ENCODE peak calls at places on chromosomes 4 and X, in six cellular contexts. P is T-helper 17 cell, J is AG10803, X is NCI-H774, A is upper lobe of right lung, F is COLO829. R is an unnamed sample.

GRCh38 chrX:45845142-45845541 is 644.5 kb upstream of the DIPK2B start:
- DNase-seq in P (no peak), J (no peak), A (no peak), F (no peak), X (no peak), R (no peak)

GRCh38 chr4:156475322-156475721 is 496.3 kb downstream of the PDGFC start:
- DNase-seq in P (no peak), F (peak), X (no peak), J (peak), A (no peak), R (peak)

GRCh38 chrX:115571712-115572111 is 10.7 kb downstream of the PLS3 start:
- DNase-seq in J (no peak), P (no peak), X (no peak), F (no peak), A (no peak), R (no peak)

GRCh38 chr4:163003979-163004378 is 162.7 kb downstream of the NAF1 start:
- DNase-seq in X (no peak), P (no peak), F (no peak), J (no peak), A (no peak), R (no peak)

GRCh38 chrX:136764206-136764605 is 16.5 kb downstream of the ARHGEF6 start:
- DNase-seq in A (no peak), P (no peak), X (no peak), F (no peak), J (no peak), R (no peak)

GRCh38 chrX:153903238-153903980 is 1.1 kb upstream of the AVPR2 start:
- DNase-seq in J (no peak), P (no peak), X (no peak), A (no peak), F (no peak), R (no peak)

GRCh38 chrX:45668686-45669443 is 468.2 kb upstream of the DIPK2B start:
- DNase-seq in F (no peak), A (no peak), X (no peak), P (no peak), J (peak), R (no peak)

GRCh38 chr4:94235825-94236224 is 28.2 kb downstream of the SMARCAD1 start:
- DNase-seq in P (no peak), J (no peak), X (no peak), A (no peak), F (no peak), R (no peak)

GRCh38 chrX:110732274-110732673 is 63.3 kb downstream of the CHRDL1 start:
- DNase-seq in P (no peak), A (no peak), J (no peak), X (no peak), F (no peak), R (no peak)

GRCh38 chr4:150999091-150999490 is 16.0 kb downstream of the LRBA start:
- DNase-seq in F (no peak), J (no peak), A (no peak), X (no peak), P (no peak), R (no peak)

GRCh38 chr4:39337841-39338240 is 28.3 kb downstream of the RFC1 start:
- DNase-seq in F (no peak), A (no peak), P (no peak), J (no peak), X (no peak), R (no peak)

GRCh38 chrX:97380200-97380599 is 496.5 kb downstream of the RPA4 start:
- DNase-seq in A (no peak), P (no peak), X (no peak), F (no peak), J (no peak), R (no peak)

R was measured in NCI-H748 treated with DMSO at 0.1 percent for 48 hours.